ENCODE peak calls at places on chromosomes 5 and 9, in four cellular contexts. O is K562, Y is HepG2, J is WTC11. M is an unnamed sample.
A peak's percentile ranks its signal among the peaks of the same experiment; 100 is the strongest.

GRCh38 chr9:124764774-124765438 is 6.2 kb downstream of the NR6A1 start:
- DNase-seq in J (no peak), Y (peak; percentile 32), O (peak; percentile 25), M (no peak)

GRCh38 chr9:111582888-111583287 is 16.6 kb downstream of the PTGR1 start:
- DNase-seq in Y (no peak), J (no peak), O (no peak), M (no peak)

GRCh38 chr5:169350016-169350415 is 49.1 kb upstream of the SLIT3 start:
- DNase-seq in J (no peak), Y (no peak), O (no peak), M (no peak)

GRCh38 chr5:173864126-173865075 is 23.7 kb upstream of the CPEB4 start:
- DNase-seq in J (no peak), Y (peak; percentile 35), O (no peak), M (no peak)

GRCh38 chr9:70832487-70832886 is 288.9 kb downstream of the TRPM3 start:
- DNase-seq in J (no peak), O (no peak), Y (no peak), M (no peak)

GRCh38 chr5:175800656-175801081 is 70.7 kb upstream of the CPLX2 start:
- DNase-seq in Y (no peak), O (no peak), J (no peak), M (no peak)

GRCh38 chr5:37064442-37064841 is 184.7 kb downstream of the CPLANE1 start:
- DNase-seq in Y (peak; percentile 46), J (no peak), O (no peak), M (no peak)

GRCh38 chr9:82580921-82581320 is 482.0 kb downstream of the RASEF start:
- DNase-seq in J (no peak), Y (no peak), O (no peak), M (no peak)

GRCh38 chr5:123365163-123365562 is 58.0 kb downstream of the CEP120 start:
- DNase-seq in Y (no peak), O (no peak), J (no peak), M (no peak)

GRCh38 chr5:95773325-95774059 is 42.4 kb downstream of the RHOBTB3 start:
- DNase-seq in O (no peak), J (no peak), Y (peak; percentile 10), M (no peak)

GRCh38 chr5:118247468-118247867 is 740.9 kb downstream of the DTWD2 start:
- DNase-seq in J (no peak), O (no peak), Y (no peak), M (no peak)

GRCh38 chr5:133613743-133614142 is 1.4 kb upstream of the FSTL4 start:
- DNase-seq in O (no peak), Y (no peak), J (no peak), M (no peak)

GRCh38 chr9:86586144-86586494 is 231.9 kb upstream of the TUT7 start:
- DNase-seq in O (no peak), Y (no peak), J (no peak), M (no peak)

GRCh38 chr5:168481330-168481788 is 4.9 kb upstream of the RARS1 start:
- DNase-seq in Y (peak; percentile 28), J (no peak), O (no peak), M (no peak)

GRCh38 chr5:134003064-134003956 is 1.5 kb downstream of the VDAC1 start:
- DNase-seq in Y (no peak), J (no peak), O (no peak), M (no peak)

GRCh38 chr5:38536968-38537367 is 19.5 kb downstream of the LIFR start:
- DNase-seq in O (no peak), J (no peak), Y (no peak), M (no peak)

GRCh38 chr5:10421841-10422691 is 19.6 kb upstream of the ROPN1L start:
- DNase-seq in O (no peak), Y (no peak), J (no peak), M (no peak)

GRCh38 chr5:102296229-102296817 is at the start of gene SLCO4C1:
- DNase-seq in J (peak; percentile 98), O (peak; percentile 12), Y (peak; percentile 70), M (peak; percentile 84)

GRCh38 chr5:111668713-111669112 is 88.3 kb downstream of the NREP start:
- DNase-seq in O (no peak), J (no peak), Y (no peak), M (no peak)

GRCh38 chr5:132372122-132372521 is 2.6 kb downstream of the SLC22A5 start:
- DNase-seq in O (peak; percentile 23), Y (no peak), J (no peak), M (no peak)

GRCh38 chr5:1470762-1471211 is 25.5 kb upstream of the SLC6A3 start:
- DNase-seq in Y (peak; percentile 57), J (no peak), O (no peak), M (no peak)

GRCh38 chr9:121372563-121373400 is 2.7 kb upstream of the STOM start:
- DNase-seq in Y (peak; percentile 94), O (peak; percentile 40), J (no peak), M (no peak)

GRCh38 chr5:39176740-39177628 is 42.4 kb downstream of the FYB1 start:
- DNase-seq in O (no peak), J (no peak), Y (no peak), M (no peak)

GRCh38 chr9:129143461-129143927 is 32.3 kb downstream of the PTPA start:
- DNase-seq in J (peak; percentile 56), O (peak; percentile 33), Y (peak; percentile 48), M (no peak)

GRCh38 chr9:129142115-129142514 is 30.9 kb downstream of the PTPA start:
- DNase-seq in O (no peak), J (no peak), Y (no peak), M (no peak)

GRCh38 chr9:129142536-129142935 is 31.3 kb downstream of the PTPA start:
- DNase-seq in O (no peak), Y (no peak), J (no peak), M (no peak)

GRCh38 chr9:129141066-129142041 is 30.1 kb downstream of the PTPA start:
- DNase-seq in Y (no peak), J (no peak), O (no peak), M (no peak)

GRCh38 chr9:129143031-129143441 is 31.8 kb downstream of the PTPA start:
- DNase-seq in J (peak; percentile 90), Y (peak; percentile 53), O (peak; percentile 79), M (peak; percentile 81)
- TF ChIP-seq ELF4 in J (no peak), Y (no peak), O (no peak), M (no peak)

GRCh38 chr5:150211156-150212030 is 21.5 kb downstream of the SLC6A7 start:
- DNase-seq in O (peak; percentile 40), Y (no peak), J (peak; percentile 68), M (no peak)

GRCh38 chr5:150208187-150209015 is 18.5 kb downstream of the SLC6A7 start:
- DNase-seq in Y (no peak), O (no peak), J (no peak), M (no peak)

GRCh38 chr5:150210644-150211043 is 20.8 kb downstream of the SLC6A7 start:
- DNase-seq in O (no peak), J (no peak), Y (no peak), M (no peak)

GRCh38 chr5:150206780-150207115 is 16.9 kb downstream of the SLC6A7 start:
- DNase-seq in J (no peak), O (no peak), Y (no peak), M (no peak)

DNA sequence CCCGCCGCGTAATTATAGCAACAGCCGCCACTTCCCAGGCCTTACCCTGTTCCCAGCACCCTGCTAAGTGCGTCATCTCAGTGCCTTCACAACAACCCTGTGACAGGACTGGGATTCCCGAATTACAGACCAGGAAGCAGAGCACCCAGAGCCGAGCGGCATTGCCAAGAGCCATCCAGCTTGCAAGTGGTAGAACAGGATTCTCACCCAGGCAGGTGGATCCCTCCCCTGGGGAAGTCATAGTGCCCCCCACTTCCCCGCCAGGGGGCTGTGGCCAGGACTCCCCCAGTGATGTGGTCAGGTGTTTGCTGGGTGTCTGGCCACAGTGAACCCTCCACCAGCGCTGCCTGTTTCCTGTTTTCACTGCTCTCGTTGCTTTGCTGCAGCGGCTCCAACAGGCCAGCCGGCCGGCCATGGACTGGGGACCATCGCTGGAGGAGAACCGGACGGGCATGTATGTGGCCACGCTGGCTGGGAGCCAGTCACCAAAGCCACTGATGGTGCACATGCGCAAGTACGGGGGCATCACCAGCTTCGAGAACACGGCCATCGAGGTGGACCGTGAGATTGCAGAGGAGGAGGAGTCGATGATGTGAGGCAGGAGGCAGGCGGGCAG is 19.3 kb downstream of the SLC6A7 start:
- DNase-seq in J (no peak), O (no peak), Y (no peak), M (no peak)
- TF ChIP-seq ELF4 in J (no peak), O (no peak), Y (no peak), M (no peak)

DNA sequence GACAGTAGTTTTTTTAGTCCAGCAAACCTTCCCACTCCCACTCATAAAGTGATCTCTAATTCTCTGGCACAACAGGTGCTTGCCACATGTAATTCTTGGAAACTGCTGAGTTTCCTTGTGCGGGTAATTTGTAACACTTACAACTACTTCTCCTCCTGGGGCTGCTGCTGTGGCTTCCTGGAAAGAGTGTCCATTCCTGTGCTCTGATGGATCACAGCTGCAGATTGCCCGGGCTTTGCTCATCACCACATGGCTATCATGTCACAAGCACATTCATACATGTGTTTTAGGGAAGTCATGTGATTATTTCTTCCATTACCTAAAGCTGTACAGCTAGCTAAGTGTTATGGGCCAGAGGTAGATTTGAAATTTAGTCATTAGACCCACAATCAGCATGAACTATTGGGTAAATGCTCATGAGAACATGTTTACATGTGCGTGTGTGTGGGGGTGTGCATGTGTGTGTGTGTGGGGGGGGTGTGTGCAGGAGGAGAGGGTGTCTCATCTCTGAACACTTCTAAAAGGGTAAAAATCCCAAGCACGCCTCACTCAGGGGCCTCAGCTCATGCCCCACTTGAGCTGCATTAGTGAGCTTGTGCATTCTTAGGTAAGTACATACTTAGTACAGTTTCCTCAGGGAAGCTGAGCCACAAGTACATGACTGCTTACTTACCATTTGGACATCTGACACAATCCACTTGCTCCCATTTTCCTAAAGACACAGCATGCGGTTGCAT is 118.1 kb upstream of the CCDC112 start:
- DNase-seq in Y (no peak), J (no peak), O (no peak), M (no peak)
- TF ChIP-seq ELF4 in Y (no peak), J (no peak), O (no peak), M (no peak)

DNA sequence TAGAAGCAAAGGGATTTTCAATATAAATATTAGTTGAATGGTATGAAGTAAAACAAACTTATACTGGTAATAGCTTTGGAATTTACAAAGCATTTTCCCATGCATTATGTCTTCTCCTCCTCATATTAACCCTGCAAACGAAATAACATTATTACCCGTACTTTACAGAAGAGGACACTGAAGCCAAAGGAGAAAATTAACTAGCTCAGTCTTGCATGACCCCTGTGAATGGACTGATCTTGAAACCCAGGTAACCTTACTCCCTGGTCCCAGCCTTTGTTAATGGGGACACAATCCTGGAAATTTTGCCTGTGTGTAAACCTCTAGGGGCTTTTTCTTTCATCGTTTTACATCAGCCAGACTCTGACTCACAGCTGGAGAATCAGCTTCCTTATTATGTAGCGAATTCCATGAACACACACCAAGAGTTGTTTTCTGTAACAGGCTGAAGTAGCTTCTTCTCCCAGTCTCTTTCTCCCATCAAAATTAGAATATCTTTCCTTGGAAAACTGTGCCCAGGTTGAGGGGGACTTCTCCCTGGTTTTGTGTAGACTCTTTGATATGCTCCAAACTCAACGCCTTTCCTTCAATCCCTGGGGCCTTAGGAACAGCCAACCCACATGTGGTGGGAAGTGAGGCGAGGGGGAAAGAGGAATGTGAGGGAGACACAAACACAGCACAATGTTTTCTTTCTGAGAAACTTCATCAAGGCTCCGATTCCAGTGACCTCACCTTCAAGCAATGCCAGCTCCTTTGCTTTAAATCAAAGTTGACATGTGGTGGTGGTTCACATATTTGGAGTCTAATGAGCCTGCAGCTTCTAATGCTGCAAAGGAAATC is 480.9 kb upstream of the PAPPA start:
- DNase-seq in Y (peak; percentile 1), J (no peak), O (no peak), M (no peak)
- TF ChIP-seq ELF4 in Y (no peak), J (no peak), O (no peak), M (no peak)

GRCh38 chr9:3578786-3579185 is 53.0 kb upstream of the RFX3 start:
- DNase-seq in J (no peak), O (no peak), Y (no peak), M (no peak)
- TF ChIP-seq ELF4 in J (no peak), O (no peak), Y (no peak), M (no peak)

M was measured in HEK293T.